ENCODE peak calls at places on chromosomes 2 and 18, in ten cellular contexts. S is PC-9, Y is neuronal stem cell, I is MM.1S, W is mesendoderm, N is GM23248, R is OCI-LY7, Z is mesenchymal stem cell, G is A549, O is endothelial cell of umbilical vein. F is an unnamed sample.

GRCh38 chr2:10514743-10515142 is 66.6 kb upstream of the ODC1 start:
- DNase-seq in S (peak; percentile 81), Y (no peak), I (no peak), W (peak; percentile 55), N (peak; percentile 89), R (no peak), Z (peak; percentile 43), G (peak; percentile 82), O (no peak), F (peak; percentile 97)

GRCh38 chr2:205763708-205764501 is 81.6 kb downstream of the NRP2 start:
- DNase-seq in S (peak; percentile 67), Y (peak; percentile 81), I (no peak), W (peak; percentile 93), N (peak; percentile 94), R (no peak), Z (peak; percentile 97), G (peak; percentile 67), O (peak; percentile 94), F (no peak)

GRCh38 chr2:192124576-192124975 is 70.2 kb downstream of the TMEFF2 start:
- DNase-seq in S (no peak), Y (no peak), I (no peak), W (no peak), N (peak; percentile 49), R (no peak), Z (no peak), G (no peak), O (no peak), F (peak; percentile 26)

GRCh38 chr2:25664531-25665307 is 8.7 kb downstream of the DTNB start:
- DNase-seq in S (peak; percentile 63), Y (peak; percentile 60), I (peak; percentile 44), W (peak; percentile 95), N (peak; percentile 57), R (peak; percentile 55), Z (peak; percentile 70), G (peak; percentile 91), O (peak; percentile 83), F (peak; percentile 80)

GRCh38 chr2:216663846-216664245 is 30.6 kb downstream of the IGFBP2 start:
- DNase-seq in S (no peak), Y (no peak), I (no peak), W (no peak), N (no peak), R (no peak), Z (no peak), G (no peak), O (no peak), F (no peak)

GRCh38 chr2:164960159-164960558 is 4.8 kb upstream of the SLC38A11 start:
- DNase-seq in S (no peak), Y (no peak), I (no peak), W (no peak), N (no peak), R (no peak), Z (no peak), G (no peak), O (peak; percentile 59), F (no peak)

GRCh38 chr2:237876056-237876439 is 16.6 kb downstream of the RAMP1 start:
- DNase-seq in S (no peak), Y (no peak), I (no peak), W (no peak), N (no peak), R (no peak), Z (no peak), G (no peak), O (no peak), F (no peak)

GRCh38 chr2:30192327-30192726 is 39.0 kb upstream of the LBH start:
- DNase-seq in S (no peak), Y (no peak), I (no peak), W (peak; percentile 44), N (no peak), R (no peak), Z (no peak), G (no peak), O (no peak), F (no peak)

GRCh38 chr2:98134138-98134537 is 47.2 kb downstream of the VWA3B start:
- DNase-seq in S (no peak), Y (peak; percentile 31), I (no peak), W (peak; percentile 70), N (peak; percentile 10), R (no peak), Z (no peak), G (no peak), O (peak; percentile 52), F (no peak)

GRCh38 chr2:41937464-41937861 is 110.4 kb upstream of the PKDCC start:
- DNase-seq in S (no peak), Y (no peak), I (no peak), W (peak; percentile 98), N (peak; percentile 73), R (no peak), Z (peak; percentile 58), G (no peak), O (no peak), F (peak; percentile 39)

GRCh38 chr2:230757476-230757875 is 44.8 kb downstream of the CAB39 start:
- DNase-seq in S (no peak), Y (no peak), I (no peak), W (no peak), N (peak; percentile 69), R (no peak), Z (peak; percentile 94), G (no peak), O (peak; percentile 91), F (peak; percentile 50)

GRCh38 chr2:230762317-230762896 is 49.8 kb downstream of the CAB39 start:
- DNase-seq in S (no peak), Y (peak; percentile 6), I (peak; percentile 37), W (peak; percentile 89), N (peak; percentile 50), R (peak; percentile 53), Z (peak; percentile 58), G (peak; percentile 53), O (peak; percentile 52), F (peak; percentile 62)

GRCh38 chr2:230761704-230762103 is 49.1 kb downstream of the CAB39 start:
- DNase-seq in S (no peak), Y (no peak), I (no peak), W (no peak), N (no peak), R (no peak), Z (no peak), G (no peak), O (no peak), F (no peak)

GRCh38 chr2:230759481-230760191 is 47.0 kb downstream of the CAB39 start:
- DNase-seq in S (no peak), Y (no peak), I (no peak), W (no peak), N (no peak), R (no peak), Z (no peak), G (no peak), O (no peak), F (no peak)

DNA sequence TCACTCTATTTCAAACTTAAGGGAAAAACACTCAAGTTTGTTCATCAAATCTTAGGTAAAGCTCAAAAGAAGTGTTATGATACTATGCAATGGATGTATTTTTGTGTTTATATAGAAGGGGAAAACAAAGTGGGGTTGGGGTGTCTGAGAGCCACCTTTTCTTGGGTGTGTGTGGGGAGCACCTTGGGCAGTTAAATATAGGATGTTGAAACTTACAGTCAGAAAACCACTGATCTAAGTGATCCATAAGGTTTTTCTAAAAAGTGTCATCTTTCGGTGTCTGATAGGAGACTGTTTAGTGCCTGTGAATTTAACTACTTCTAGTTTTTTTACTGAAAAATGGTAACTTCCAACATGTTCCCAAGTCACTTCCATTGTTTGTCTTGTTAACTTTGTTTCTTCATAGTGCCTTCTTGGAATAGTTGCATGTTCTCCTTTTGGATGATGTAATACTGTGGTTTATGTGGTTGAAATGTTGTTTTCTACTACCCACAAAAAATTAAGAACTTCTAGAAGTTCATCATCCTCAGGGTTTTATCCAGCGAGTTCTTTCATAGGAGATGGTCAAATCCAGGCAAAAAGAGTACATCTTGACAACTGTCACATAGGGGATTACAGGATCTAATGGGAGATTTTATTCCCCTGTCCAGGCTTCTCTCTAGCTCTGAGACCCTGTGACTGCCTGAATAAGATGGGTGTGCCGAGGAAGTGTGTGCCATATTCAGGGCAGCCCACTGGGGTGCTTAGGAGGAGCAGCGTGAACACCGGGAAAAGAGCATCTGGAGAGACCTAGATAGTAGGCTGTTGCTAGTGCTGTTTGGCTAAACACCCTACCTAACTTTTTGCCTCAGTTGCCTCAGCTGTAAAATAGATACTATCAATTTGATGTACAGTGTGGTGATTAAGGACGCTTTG is 46.2 kb downstream of the CAB39 start:
- DNase-seq in S (no peak), Y (no peak), I (no peak), W (no peak), N (peak; percentile 77), R (no peak), Z (peak; percentile 94), G (no peak), O (no peak), F (no peak)
- H3K4me2 ChIP-seq in S (peak overlapping the region; percentile 15), Y (no peak overlapping the region), I (no peak overlapping the region), W (no peak overlapping the region), N (peak overlapping the region; percentile 59), R (no peak overlapping the region), Z (no peak overlapping the region), G (no peak overlapping the region), O (no peak overlapping the region), F (peak overlapping the region; percentile 1)

DNA sequence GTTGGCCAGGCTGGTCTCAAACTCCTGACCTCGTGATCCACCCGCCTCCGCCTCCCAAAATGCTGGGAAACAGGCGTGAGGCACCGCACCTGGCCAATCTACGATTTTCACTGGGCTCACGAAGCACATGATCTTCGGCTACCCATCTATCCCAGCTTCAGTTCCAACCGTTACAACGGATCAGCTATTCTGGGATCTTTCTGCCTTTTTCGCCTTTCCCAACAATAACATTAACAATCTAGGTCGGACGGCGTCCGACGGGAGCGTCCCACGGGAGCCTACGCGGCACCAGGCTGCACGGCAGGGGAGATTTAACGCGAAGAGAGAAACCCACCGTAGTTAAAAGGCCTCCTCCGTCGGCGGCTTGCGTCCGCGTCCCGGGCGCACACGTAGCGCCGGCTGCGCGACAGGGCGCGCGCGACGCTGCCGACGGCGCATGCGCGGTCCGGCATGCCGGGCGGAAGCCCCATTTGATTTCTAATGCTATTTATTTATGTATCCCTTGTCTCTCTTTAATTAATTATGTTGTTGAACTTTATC is at the start of gene MSL3B:
- DNase-seq in S (peak; percentile 75), Y (peak; percentile 26), I (peak; percentile 72), W (peak; percentile 67), N (peak; percentile 79), R (no peak), Z (peak; percentile 57), G (peak; percentile 82), O (peak; percentile 70), F (peak; percentile 76)
- H3K4me2 ChIP-seq in S (peak within 1 kb of the TSS; percentile 75), Y (peak within 1 kb of the TSS; percentile 54), I (peak within 1 kb of the TSS; percentile 64), W (peak within 1 kb of the TSS; percentile 91), N (peak within 1 kb of the TSS; percentile 82), R (no peak within 1 kb of the TSS), Z (peak within 1 kb of the TSS; percentile 73), G (peak within 1 kb of the TSS; percentile 79), O (peak within 1 kb of the TSS; percentile 86), F (peak within 1 kb of the TSS; percentile 82)

GRCh38 chr2:112884869-112885502 is 26.0 kb upstream of the IL37 start:
- DNase-seq in S (no peak), Y (peak; percentile 54), I (peak; percentile 80), W (peak; percentile 81), N (peak; percentile 28), R (peak; percentile 68), Z (no peak), G (peak; percentile 41), O (peak; percentile 38), F (peak; percentile 80)
- H3K4me2 ChIP-seq in S (no peak overlapping the region), Y (no peak overlapping the region), I (peak overlapping the region; percentile 76), W (no peak overlapping the region), N (no peak overlapping the region), R (no peak overlapping the region), Z (no peak overlapping the region), G (no peak overlapping the region), O (no peak overlapping the region), F (no peak overlapping the region)

DNA sequence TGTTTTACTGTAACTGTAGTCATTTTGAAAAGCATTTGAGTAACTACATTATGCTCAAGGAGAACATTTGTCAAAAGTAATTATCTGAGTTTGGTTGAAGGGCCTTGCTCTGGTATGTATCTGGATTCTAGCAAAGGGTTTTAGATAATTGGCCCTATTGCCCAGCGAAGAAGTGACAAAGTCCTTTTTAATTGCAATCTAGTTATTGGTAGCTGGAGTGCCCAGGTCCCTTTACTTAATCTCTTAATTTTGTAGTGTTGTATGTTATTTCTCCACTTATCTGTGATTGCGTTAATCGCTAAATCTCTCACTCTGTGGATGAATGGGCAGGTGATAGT is 1.8 kb downstream of the ASXL3 start:
- DNase-seq in S (no peak), Y (no peak), I (no peak), W (peak; percentile 35), N (no peak), R (no peak), Z (no peak), G (no peak), O (no peak), F (no peak)
- H3K4me2 ChIP-seq in S (no peak overlapping the region), Y (peak overlapping the region; percentile 33), I (no peak overlapping the region), W (no peak overlapping the region), N (no peak overlapping the region), R (peak overlapping the region; percentile 76), Z (no peak overlapping the region), G (no peak overlapping the region), O (no peak overlapping the region), F (no peak overlapping the region)